ENCODE peak calls at places on chromosomes 5 and 9, in nine cellular contexts. H, Z, D, C, N, R, W, U and P are unnamed samples.

GRCh38 chr5:137741718-137742117 is 5.8 kb upstream of the KLHL3 start:
- DNase-seq in C (no peak), R (no peak), N (no peak), H (no peak), Z (no peak), D (no peak), W (no peak), U (no peak), P (no peak)

GRCh38 chr9:131807131-131807990 is 67.5 kb upstream of the RAPGEF1 start:
- DNase-seq in C (no peak), H (no peak), N (no peak), D (no peak), R (no peak), Z (no peak), W (no peak), U (no peak), P (no peak)

GRCh38 chr5:108606185-108606584 is 141.5 kb upstream of the FER start:
- DNase-seq in W (no peak), H (no peak), C (no peak), R (no peak), N (no peak), D (no peak), Z (no peak), U (no peak), P (no peak)

GRCh38 chr5:133873936-133874585 is 94.4 kb downstream of the C5orf15 start:
- DNase-seq in R (peak; percentile 20), Z (no peak), H (peak; percentile 57), C (no peak), D (no peak), W (peak; percentile 65), U (no peak), N (no peak), P (no peak)

GRCh38 chr5:100646011-100646410 is 110.8 kb downstream of the FAM174A start:
- DNase-seq in Z (no peak), C (no peak), N (no peak), U (no peak), W (no peak), D (no peak), R (no peak), H (no peak), P (no peak)

GRCh38 chr9:134724912-134725604 is 83.5 kb downstream of the COL5A1 start:
- DNase-seq in D (no peak), Z (no peak), W (no peak), N (no peak), R (no peak), U (no peak), C (no peak), H (no peak), P (no peak)

GRCh38 chr5:73183491-73183891 is 10.5 kb downstream of the TMEM174 start:
- DNase-seq in C (no peak), Z (no peak), R (no peak), W (no peak), H (no peak), U (peak; percentile 84), D (no peak), N (no peak), P (no peak)

GRCh38 chr5:9034671-9035070 is 511.2 kb downstream of the SEMA5A start:
- DNase-seq in D (no peak), N (no peak), W (peak; percentile 67), R (no peak), C (no peak), U (no peak), Z (no peak), H (no peak), P (no peak)

GRCh38 chr5:170302729-170303501 is 5.3 kb upstream of the LCP2 start:
- DNase-seq in W (no peak), U (no peak), Z (no peak), R (no peak), D (no peak), H (peak; percentile 71), N (no peak), C (no peak), P (peak; percentile 84)

GRCh38 chr9:35826071-35826701 is 2.3 kb downstream of the FAM221B start:
- DNase-seq in C (no peak), D (peak; percentile 44), H (peak; percentile 48), R (peak; percentile 66), W (peak; percentile 81), N (peak; percentile 40), Z (peak; percentile 38), U (peak; percentile 60), P (peak; percentile 65)

GRCh38 chr9:116479145-116479544 is 208.0 kb upstream of the TRIM32 start:
- DNase-seq in D (no peak), U (no peak), C (no peak), N (no peak), H (no peak), Z (no peak), R (no peak), W (no peak), P (no peak)

GRCh38 chr5:119340597-119341218 is 15.1 kb upstream of the TNFAIP8 start:
- DNase-seq in Z (no peak), R (no peak), N (no peak), U (no peak), C (no peak), H (peak; percentile 83), D (no peak), W (no peak), P (peak; percentile 55)

GRCh38 chr9:10268500-10269485 is 344.0 kb downstream of the PTPRD start:
- DNase-seq in Z (peak; percentile 9), R (peak; percentile 44), U (no peak), N (no peak), D (no peak), H (peak; percentile 8), W (peak; percentile 52), C (no peak), P (peak; percentile 19)
- TF ChIP-seq CTCF in Z (no peak), R (peak; percentile 44), U (no peak), N (no peak), D (no peak), H (no peak), W (peak; percentile 49), C (no peak), P (peak; percentile 30)

DNA sequence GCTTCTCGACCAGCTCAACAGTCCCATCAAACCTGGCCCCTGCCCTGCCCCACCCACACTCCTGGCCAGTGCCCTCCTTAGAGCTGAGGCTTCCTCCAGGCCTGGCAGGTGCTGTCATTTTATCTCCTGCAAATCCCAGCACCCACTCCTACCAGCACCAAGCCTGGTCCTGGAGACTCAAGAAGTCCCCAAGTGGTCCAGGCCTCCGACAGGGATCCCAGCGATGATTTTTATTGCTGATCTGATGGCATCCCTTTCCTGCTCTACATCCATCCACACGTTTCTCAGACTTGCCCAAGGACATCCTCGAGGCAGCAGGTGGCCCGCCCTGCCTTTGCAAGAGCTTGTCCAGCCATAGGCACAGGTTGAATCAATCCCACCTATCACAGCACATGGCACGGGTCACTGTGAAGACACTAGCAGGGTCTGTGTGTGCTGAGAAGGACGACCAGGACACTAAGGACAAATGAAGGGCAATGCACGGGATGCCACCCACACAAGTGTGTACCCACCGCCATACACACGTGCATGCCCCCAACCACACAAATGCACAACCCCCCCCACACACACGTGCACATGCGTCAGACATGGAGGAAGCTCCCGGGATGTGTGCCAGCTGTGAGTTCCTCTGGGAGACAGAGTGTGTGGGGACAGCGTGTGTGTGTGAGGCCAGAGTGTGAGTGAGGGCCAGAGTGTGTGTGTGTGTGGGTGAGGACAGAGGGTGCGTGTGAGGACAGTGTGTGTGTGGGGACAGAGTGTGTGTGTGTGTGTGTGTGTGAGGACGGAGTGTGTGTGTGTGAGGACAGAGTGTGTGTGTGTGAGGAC is 62.4 kb upstream of the UBAC1 start:
- DNase-seq in N (no peak), Z (peak; percentile 16), D (no peak), H (no peak), C (no peak), U (no peak), R (no peak), W (peak; percentile 20), P (no peak)
- TF ChIP-seq CTCF in N (no peak), Z (no peak), D (no peak), H (no peak), C (no peak), U (no peak), R (no peak), W (no peak), P (no peak)

GRCh38 chr5:181259974-181260719 is 796 bp downstream of the TRIM52 start:
- DNase-seq in W (no peak), U (no peak), C (no peak), N (no peak), Z (no peak), H (no peak), R (no peak), D (no peak), P (no peak)

GRCh38 chr5:181260720-181261319 is at the start of gene TRIM52:
- DNase-seq in Z (peak; percentile 89), R (peak; percentile 87), W (peak; percentile 88), H (peak; percentile 95), U (peak; percentile 94), C (peak; percentile 92), N (peak; percentile 68), D (peak; percentile 89), P (peak; percentile 90)

GRCh38 chr5:181255836-181256578 is 4.9 kb downstream of the TRIM52 start:
- DNase-seq in H (no peak), Z (no peak), W (no peak), R (no peak), D (no peak), C (no peak), U (no peak), N (no peak), P (no peak)

GRCh38 chr5:181259283-181259682 is 1.7 kb downstream of the TRIM52 start:
- DNase-seq in D (no peak), N (no peak), U (no peak), W (no peak), Z (no peak), R (no peak), H (no peak), C (no peak), P (no peak)

DNA sequence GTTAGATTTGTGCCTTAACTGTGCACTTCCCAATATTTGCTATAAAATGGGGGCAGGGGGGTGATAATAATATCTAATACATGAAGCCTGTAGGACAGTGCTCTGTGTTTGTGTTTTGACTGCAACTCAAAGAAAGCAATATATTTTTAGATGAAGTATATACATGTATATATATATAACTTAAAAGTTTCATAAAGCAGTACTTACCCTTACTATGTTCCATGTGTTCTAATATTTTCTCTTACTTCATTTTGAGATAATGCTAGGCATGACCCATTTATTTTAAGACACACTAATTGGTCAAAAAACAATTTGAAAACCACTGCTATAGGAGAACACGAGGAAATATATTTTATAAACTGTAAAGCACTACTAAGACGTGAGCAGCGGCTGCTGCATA is 2.4 kb downstream of the TRIM52 start:
- DNase-seq in H (no peak), C (no peak), Z (no peak), D (no peak), U (no peak), N (no peak), R (no peak), W (no peak), P (no peak)
- TF ChIP-seq CTCF in H (no peak), C (no peak), Z (no peak), D (no peak), U (no peak), N (no peak), R (no peak), W (no peak), P (no peak)

DNA sequence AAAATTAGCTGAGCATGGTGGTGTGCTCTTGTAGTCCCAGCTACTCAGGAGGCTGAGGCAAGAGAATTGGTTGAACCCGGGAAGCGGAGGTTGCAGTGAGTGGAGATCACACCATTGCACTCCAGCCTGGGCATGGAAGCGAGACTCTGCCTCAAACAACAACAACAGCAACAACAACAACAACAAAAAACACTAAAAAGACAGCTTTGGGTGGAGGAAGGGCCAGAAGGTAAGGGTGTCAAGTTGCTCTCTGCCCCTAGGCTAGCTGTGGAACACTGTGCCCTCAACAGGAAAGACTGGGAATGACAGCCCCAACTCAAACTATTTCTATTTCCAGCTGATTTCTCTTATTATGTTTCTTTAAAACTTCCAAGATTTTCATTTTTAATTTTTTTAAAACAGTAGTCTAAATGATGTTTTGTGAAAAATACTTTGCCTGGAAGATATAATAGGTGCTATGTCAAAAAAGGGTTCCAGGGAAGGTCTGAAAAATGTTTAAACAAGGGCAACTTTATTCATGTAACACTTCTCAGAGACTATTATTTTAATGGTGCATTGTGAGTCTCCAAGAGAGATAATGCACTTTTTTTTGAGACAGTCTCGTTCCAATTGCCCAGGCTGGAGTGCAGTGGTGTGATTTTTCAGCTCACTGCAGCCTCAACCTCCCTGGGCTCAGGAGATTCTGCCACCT is 29.9 kb downstream of the CLINT1 start:
- DNase-seq in D (no peak), U (no peak), N (peak; percentile 13), C (no peak), R (peak; percentile 32), W (no peak), Z (no peak), H (no peak), P (no peak)
- TF ChIP-seq CTCF in D (peak; percentile 31), U (peak; percentile 22), N (peak; percentile 11), C (no peak), R (no peak), W (peak; percentile 43), Z (no peak), H (no peak), P (peak; percentile 36)